ENCODE peak calls at places on chromosomes 16 and 17, in five cellular contexts. S is GM20000; Q is AG04450; X is CD4-positive, alpha-beta T cell; B is stomach. D is an unnamed sample.

GRCh38 chr17:34615326-34615725 is 35.9 kb downstream of the TMEM132E start:
- DNase-seq in S (no peak), Q (no peak), X (no peak), B (no peak), D (no peak)

GRCh38 chr16:79770244-79771064 is 169.9 kb upstream of the MAF start:
- DNase-seq in S (peak), Q (peak), X (peak), B (peak), D (peak)

GRCh38 chr17:78166416-78166815 is 2.0 kb upstream of the SYNGR2 start:
- DNase-seq in S (no peak), Q (no peak), X (no peak), B (no peak), D (no peak)

GRCh38 chr17:4796550-4796915 is 569 bp downstream of the PSMB6 start:
- DNase-seq in S (no peak), Q (no peak), X (no peak), B (no peak), D (no peak)

GRCh38 chr16:57788252-57788841 is 13.9 kb downstream of the KIFC3 start:
- DNase-seq in S (no peak), Q (no peak), X (no peak), B (no peak), D (no peak)

GRCh38 chr16:23254338-23254737 is 47.8 kb upstream of the SCNN1B start:
- DNase-seq in S (no peak), Q (no peak), X (no peak), B (no peak), D (no peak)

GRCh38 chr16:10929853-10930754 is 12.2 kb downstream of the DEXI start:
- DNase-seq in S (no peak), Q (no peak), X (no peak), B (no peak), D (no peak)

GRCh38 chr17:79793924-79794304 is 3.0 kb downstream of the CBX8 start:
- DNase-seq in S (no peak), Q (peak), X (no peak), B (no peak), D (no peak)

GRCh38 chr16:22321340-22322001 is 24.3 kb downstream of the POLR3E start:
- DNase-seq in S (peak), Q (peak), X (peak), B (peak), D (no peak)

GRCh38 chr16:28549301-28549899 is 4.3 kb upstream of the SGF29 start:
- DNase-seq in S (no peak), Q (no peak), X (no peak), B (no peak), D (no peak)

GRCh38 chr17:76710863-76711611 is at the start of gene MXRA7:
- DNase-seq in S (peak), Q (no peak), X (peak), B (peak), D (no peak)

GRCh38 chr17:45031231-45032149 is 19.9 kb downstream of the DCAKD start:
- DNase-seq in S (no peak), Q (no peak), X (no peak), B (no peak), D (no peak)

GRCh38 chr16:80720759-80721470 is 83.5 kb downstream of the CDYL2 start:
- DNase-seq in S (peak), Q (no peak), X (no peak), B (no peak), D (no peak)

GRCh38 chr16:66081967-66082366 is 284.5 kb upstream of the CDH5 start:
- DNase-seq in S (no peak), Q (peak), X (no peak), B (no peak), D (no peak)

GRCh38 chr16:27174007-27174406 is 29.3 kb upstream of the KDM8 start:
- DNase-seq in S (no peak), Q (no peak), X (peak), B (no peak), D (no peak)

GRCh38 chr16:28258571-28258970 is 33.8 kb upstream of the SBK1 start:
- DNase-seq in S (no peak), Q (no peak), X (no peak), B (peak), D (no peak)

GRCh38 chr17:82170412-82170961 is 42.2 kb downstream of the CCDC57 start:
- DNase-seq in S (no peak), Q (no peak), X (no peak), B (no peak), D (peak)

GRCh38 chr16:64410306-64410705 is 711.6 kb downstream of the CDH11 start:
- DNase-seq in S (no peak), Q (no peak), X (no peak), B (no peak), D (no peak)

GRCh38 chr17:46756061-46756735 is 62.3 kb downstream of the WNT3 start:
- DNase-seq in S (no peak), Q (no peak), X (no peak), B (no peak), D (no peak)

GRCh38 chr16:82782715-82783251 is 156.0 kb downstream of the CDH13 start:
- DNase-seq in S (no peak), Q (no peak), X (no peak), B (no peak), D (no peak)

GRCh38 chr17:39627170-39627716 is 491 bp downstream of the PPP1R1B start:
- DNase-seq in S (no peak), Q (no peak), X (no peak), B (no peak), D (no peak)

GRCh38 chr17:31598921-31599571 is 207.6 kb downstream of the RAB11FIP4 start:
- DNase-seq in S (no peak), Q (no peak), X (no peak), B (no peak), D (no peak)

GRCh38 chr17:75077490-75078096 is 10.2 kb upstream of the SLC16A5 start:
- DNase-seq in S (peak), Q (no peak), X (peak), B (peak), D (peak)

DNA sequence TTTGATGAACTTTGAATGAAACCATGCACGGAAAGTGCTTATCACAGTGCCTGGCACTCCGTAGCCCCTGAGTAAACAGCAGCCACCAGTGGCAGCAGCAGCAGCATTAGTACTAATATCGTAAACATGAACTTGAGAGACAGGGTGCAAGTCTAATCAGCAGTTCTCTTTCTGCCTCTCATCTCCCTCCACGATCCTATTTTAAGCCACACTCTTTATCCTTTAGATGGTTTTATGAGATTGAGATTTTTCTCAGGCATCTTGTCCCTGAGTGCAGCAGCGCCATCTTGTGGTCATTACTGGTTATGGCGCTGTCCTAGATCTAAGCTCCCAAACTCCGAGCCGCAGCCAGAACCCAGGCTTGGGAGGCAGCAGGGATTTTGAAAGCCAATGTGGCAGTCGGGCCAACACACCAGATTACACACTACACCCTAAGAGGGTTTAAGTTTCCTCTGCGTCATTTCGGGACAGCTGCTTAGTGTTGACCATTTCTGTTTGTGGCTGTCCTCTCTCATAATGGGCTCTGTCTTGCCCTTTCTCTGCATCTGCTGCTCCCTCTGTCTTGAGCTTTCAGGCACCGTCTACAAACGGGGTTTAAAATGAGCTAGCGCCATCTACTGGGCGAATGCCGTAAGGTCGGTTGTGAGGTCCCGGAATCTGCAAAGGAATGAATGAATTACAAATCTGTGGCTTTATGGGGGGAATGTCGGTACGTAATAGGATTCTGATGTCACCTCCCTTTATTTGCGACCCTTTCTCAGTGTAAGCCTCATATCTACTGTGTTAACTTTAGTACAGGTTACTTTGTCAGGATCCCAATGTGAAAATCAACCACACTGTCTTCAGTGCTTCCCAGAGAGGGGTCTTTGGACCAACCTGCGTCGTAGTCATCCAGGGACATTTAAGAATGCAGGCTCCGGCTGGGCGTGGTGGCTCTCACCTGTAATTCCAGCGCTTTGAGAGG is 64.5 kb downstream of the CYLD start:
- DNase-seq in S (peak), Q (peak), X (peak), B (peak), D (peak)
- TF ChIP-seq CTCF in S (peak), Q (peak), X (peak), B (no peak), D (peak)

DNA sequence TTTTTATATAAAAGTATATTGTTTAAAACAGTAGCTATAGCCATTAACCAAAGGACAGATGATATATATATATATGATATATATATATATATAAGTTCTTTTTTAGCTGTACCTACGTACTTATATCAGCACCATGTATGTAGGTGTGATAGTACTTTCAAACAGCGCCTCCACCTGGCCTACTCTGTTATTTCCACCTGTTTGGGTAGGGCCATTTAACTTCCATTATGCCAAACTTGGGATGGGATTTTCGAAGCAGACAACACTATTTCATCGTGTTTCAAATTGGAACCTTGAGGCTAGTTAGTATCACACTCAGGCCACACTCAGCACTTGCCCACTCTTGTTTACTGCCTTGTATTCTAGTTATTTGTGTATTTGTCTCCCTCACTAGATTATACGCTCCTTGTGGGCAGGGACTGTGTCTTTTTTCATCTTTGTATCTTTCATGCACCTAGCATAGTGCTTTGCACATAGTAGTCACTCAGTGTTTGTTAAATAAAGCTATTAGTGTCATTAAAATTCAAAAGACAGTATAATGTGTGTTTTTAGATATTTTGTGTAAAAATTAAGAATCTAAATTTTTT is 11.8 kb upstream of the CLTC start:
- DNase-seq in S (no peak), Q (no peak), X (no peak), B (no peak), D (no peak)
- TF ChIP-seq CTCF in S (no peak), Q (no peak), X (no peak), B (no peak), D (peak)

DNA sequence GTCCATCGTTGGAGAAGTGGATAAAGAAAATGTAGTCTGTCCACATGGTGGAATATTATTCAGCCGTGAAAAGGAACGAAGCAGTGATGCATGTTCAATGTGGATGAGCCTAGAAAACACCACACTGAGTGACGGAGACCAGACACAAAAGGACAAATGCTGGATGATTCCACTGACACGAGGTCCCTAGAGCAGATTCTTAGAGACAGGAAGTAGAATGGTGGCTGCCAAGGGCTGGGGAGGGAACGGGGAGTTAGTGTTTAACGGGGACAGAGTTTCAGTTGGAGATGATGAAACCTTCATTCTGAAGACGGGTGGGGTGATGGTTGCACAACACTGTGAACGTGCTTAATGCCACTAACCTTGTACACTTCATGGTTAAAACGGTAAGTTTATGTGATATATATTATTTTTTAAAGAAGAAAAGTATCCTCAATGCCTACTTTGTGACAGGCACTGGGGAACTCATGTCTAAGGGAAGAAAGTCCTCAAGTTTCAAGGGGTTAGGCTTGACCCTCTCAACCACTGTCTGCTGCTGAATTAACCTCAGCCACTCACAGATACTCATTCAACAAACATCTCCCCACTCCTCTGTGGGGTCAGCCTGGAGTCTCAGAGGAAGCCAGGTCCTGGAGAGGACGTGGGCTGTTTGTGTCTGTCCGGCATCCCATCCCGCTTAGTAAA is 17.6 kb downstream of the C16orf74 start:
- DNase-seq in S (no peak), Q (no peak), X (no peak), B (no peak), D (peak)
- TF ChIP-seq CTCF in S (no peak), Q (no peak), X (no peak), B (no peak), D (no peak)

GRCh38 chr17:16506188-16506587 is 14.2 kb upstream of the LRRC75A start:
- DNase-seq in S (no peak), Q (no peak), X (no peak), B (no peak), D (no peak)
- TF ChIP-seq CTCF in S (no peak), Q (peak), X (no peak), B (no peak), D (no peak)

D was measured in CD14-positive monocyte.